ENCODE peak calls at places on chromosome 6, in eight cellular contexts. V is H1, K is KG1, N is GDM1, C is SK-N-MC, L is mesothelial cell of epicardium, I is fibroblast of gingiva, F is Caco-2. Q is an unnamed sample.

GRCh38 chr6:166987930-166988329 is 11.3 kb upstream of the CEP43 start:
- DNase-seq in V (no peak), K (no peak), N (no peak), C (no peak), L (no peak), I (no peak), F (no peak), Q (no peak)

GRCh38 chr6:124995645-124996325 is 33.5 kb downstream of the RNF217 start:
- DNase-seq in V (no peak), K (no peak), N (no peak), C (no peak), L (no peak), I (no peak), F (no peak), Q (no peak)

GRCh38 chr6:112701201-112701600 is 354.1 kb downstream of the RFPL4B start:
- DNase-seq in V (no peak), K (no peak), N (no peak), C (no peak), L (peak; percentile 42), I (peak; percentile 16), F (no peak), Q (no peak)

GRCh38 chr6:12592634-12593033 is 123.9 kb upstream of the PHACTR1 start:
- DNase-seq in V (no peak), K (no peak), N (no peak), C (no peak), L (no peak), I (no peak), F (no peak), Q (no peak)

GRCh38 chr6:170497845-170498281 is 55.2 kb downstream of the PSMB1 start:
- DNase-seq in V (peak; percentile 67), K (no peak), N (no peak), C (no peak), L (no peak), I (no peak), F (no peak), Q (peak; percentile 5)

GRCh38 chr6:53795702-53796450 is 1.1 kb downstream of the LRRC1 start:
- DNase-seq in V (peak; percentile 67), K (no peak), N (peak; percentile 27), C (no peak), L (peak; percentile 56), I (no peak), F (peak; percentile 59), Q (peak; percentile 12)

GRCh38 chr6:158011478-158011920 is 29.8 kb downstream of the SYNJ2 start:
- DNase-seq in V (no peak), K (no peak), N (no peak), C (no peak), L (no peak), I (peak; percentile 34), F (no peak), Q (no peak)

GRCh38 chr6:84728602-84729001 is 35.8 kb downstream of the TBX18 start:
- DNase-seq in V (no peak), K (no peak), N (no peak), C (no peak), L (no peak), I (peak; percentile 26), F (no peak), Q (no peak)

GRCh38 chr6:23983691-23984090 is 142.3 kb upstream of the NRSN1 start:
- DNase-seq in V (no peak), K (no peak), N (no peak), C (no peak), L (no peak), I (no peak), F (no peak), Q (no peak)

GRCh38 chr6:127341471-127342202 is 1.8 kb downstream of the ECHDC1 start:
- DNase-seq in V (no peak), K (no peak), N (no peak), C (no peak), L (no peak), I (no peak), F (no peak), Q (no peak)

GRCh38 chr6:24918641-24919403 is 16.9 kb downstream of the RIPOR2 start:
- DNase-seq in V (no peak), K (no peak), N (no peak), C (no peak), L (no peak), I (no peak), F (no peak), Q (no peak)

GRCh38 chr6:118284736-118285360 is 263.2 kb upstream of the PLN start:
- DNase-seq in V (no peak), K (peak; percentile 14), N (no peak), C (no peak), L (no peak), I (peak; percentile 18), F (no peak), Q (no peak)

GRCh38 chr6:36925809-36926208 is 28.7 kb upstream of the PI16 start:
- DNase-seq in V (no peak), K (no peak), N (no peak), C (no peak), L (no peak), I (no peak), F (no peak), Q (no peak)

GRCh38 chr6:141541766-141542324 is 590.9 kb upstream of the GJE1 start:
- DNase-seq in V (no peak), K (no peak), N (no peak), C (peak; percentile 48), L (no peak), I (peak; percentile 3), F (no peak), Q (no peak)

GRCh38 chr6:165571721-165572132 is 91.3 kb downstream of the PDE10A start:
- DNase-seq in V (no peak), K (no peak), N (no peak), C (no peak), L (no peak), I (no peak), F (no peak), Q (no peak)

GRCh38 chr6:133752129-133752528 is 136.8 kb upstream of the TCF21 start:
- DNase-seq in V (no peak), K (no peak), N (no peak), C (no peak), L (no peak), I (peak; percentile 5), F (no peak), Q (no peak)

GRCh38 chr6:69771158-69771906 is 25.5 kb downstream of the LMBRD1 start:
- DNase-seq in V (no peak), K (no peak), N (no peak), C (peak; percentile 52), L (no peak), I (no peak), F (no peak), Q (no peak)